ENCODE peak calls at places on chromosomes 1 and 21, in five cellular contexts. One of them, this sample, is unnamed.

GRCh38 chr1:164953815-164954214 is 394.8 kb downstream of the PBX1 start:
- DNase-seq in transverse colon: no peak
- DNase-seq in adrenal gland: no peak
- DNase-seq in pons: no peak
- DNase-seq in uterus: no peak
- DNase-seq in this sample: no peak

GRCh38 chr1:164644774-164645634 is 86.0 kb downstream of the PBX1 start:
- DNase-seq in pons: no peak
- DNase-seq in transverse colon: no peak
- DNase-seq in adrenal gland: peak
- DNase-seq in uterus: no peak
- DNase-seq in this sample: no peak

GRCh38 chr1:150061632-150062101 is 5.9 kb upstream of the VPS45 start:
- DNase-seq in uterus: no peak
- DNase-seq in pons: peak
- DNase-seq in transverse colon: no peak
- DNase-seq in adrenal gland: peak
- DNase-seq in this sample: no peak

GRCh38 chr21:16589046-16589445 is 859.3 kb downstream of the USP25 start:
- DNase-seq in uterus: no peak
- DNase-seq in transverse colon: no peak
- DNase-seq in adrenal gland: no peak
- DNase-seq in pons: no peak
- DNase-seq in this sample: no peak

GRCh38 chr1:15937706-15938168 is 38.2 kb downstream of the ZBTB17 start:
- DNase-seq in adrenal gland: no peak
- DNase-seq in transverse colon: no peak
- DNase-seq in uterus: no peak
- DNase-seq in pons: no peak
- DNase-seq in this sample: peak

GRCh38 chr1:214380986-214381695 is 100.2 kb downstream of the SMYD2 start:
- DNase-seq in uterus: no peak
- DNase-seq in adrenal gland: no peak
- DNase-seq in pons: no peak
- DNase-seq in transverse colon: no peak
- DNase-seq in this sample: no peak

GRCh38 chr1:176220100-176220689 is 13.1 kb upstream of the COP1 start:
- DNase-seq in uterus: no peak
- DNase-seq in transverse colon: no peak
- DNase-seq in pons: no peak
- DNase-seq in adrenal gland: no peak
- DNase-seq in this sample: no peak

GRCh38 chr1:224253721-224254120 is 70.7 kb downstream of the DEGS1 start:
- DNase-seq in pons: no peak
- DNase-seq in transverse colon: no peak
- DNase-seq in adrenal gland: no peak
- DNase-seq in uterus: no peak
- DNase-seq in this sample: no peak

GRCh38 chr1:165841582-165842362 is 14.4 kb downstream of the UCK2 start:
- DNase-seq in transverse colon: no peak
- DNase-seq in pons: no peak
- DNase-seq in uterus: no peak
- DNase-seq in adrenal gland: no peak
- DNase-seq in this sample: no peak

GRCh38 chr1:26833432-26834405 is 7.2 kb downstream of the ZDHHC18 start:
- DNase-seq in uterus: no peak
- DNase-seq in transverse colon: peak
- DNase-seq in pons: no peak
- DNase-seq in adrenal gland: no peak
- DNase-seq in this sample: no peak

GRCh38 chr1:41917835-41918449 is 780 bp downstream of the HIVEP3 start:
- DNase-seq in adrenal gland: peak
- DNase-seq in pons: peak
- DNase-seq in transverse colon: peak
- DNase-seq in uterus: no peak
- DNase-seq in this sample: peak

GRCh38 chr1:163535401-163535800 is 213.6 kb downstream of the NUF2 start:
- DNase-seq in transverse colon: no peak
- DNase-seq in adrenal gland: no peak
- DNase-seq in pons: no peak
- DNase-seq in uterus: no peak
- DNase-seq in this sample: no peak

GRCh38 chr1:111603979-111604378 is 15.6 kb upstream of the RAP1A start:
- DNase-seq in adrenal gland: peak
- DNase-seq in transverse colon: peak
- DNase-seq in pons: no peak
- DNase-seq in uterus: no peak
- DNase-seq in this sample: no peak

GRCh38 chr1:1121611-1122077 is 5.8 kb upstream of the C1orf159 start:
- DNase-seq in adrenal gland: peak
- DNase-seq in uterus: no peak
- DNase-seq in pons: no peak
- DNase-seq in transverse colon: peak
- DNase-seq in this sample: no peak